ENCODE peak calls at places on chromosomes 6 and 20, in six cellular contexts. V is HepG2, B is GM12878, K is fibroblast of lung, J is PC-9, D is H1. E is an unnamed sample.

GRCh38 chr6:87731818-87732661 is 30.0 kb upstream of the AKIRIN2 start:
- DNase-seq in V (peak), B (peak), K (peak), J (peak), D (no peak), E (peak)

GRCh38 chr6:154782245-154782644 is 49.0 kb downstream of the SCAF8 start:
- DNase-seq in V (no peak), B (no peak), K (no peak), J (no peak), D (no peak), E (no peak)

GRCh38 chr6:43076928-43077809 is 1.1 kb downstream of the PTK7 start:
- DNase-seq in V (peak), B (no peak), K (peak), J (peak), D (no peak), E (peak)

GRCh38 chr6:72861935-72862432 is 240.1 kb downstream of the KCNQ5 start:
- DNase-seq in V (no peak), B (peak), K (peak), J (no peak), D (no peak), E (peak)

GRCh38 chr20:50519036-50519780 is 9.0 kb downstream of the PTPN1 start:
- DNase-seq in V (no peak), B (no peak), K (no peak), J (no peak), D (no peak), E (no peak)

GRCh38 chr20:35207950-35208611 is 18.4 kb upstream of the MMP24 start:
- DNase-seq in V (peak), B (peak), K (peak), J (peak), D (no peak), E (peak)

GRCh38 chr6:50145125-50145524 is 95.4 kb upstream of the DEFB112 start:
- DNase-seq in V (peak), B (no peak), K (no peak), J (no peak), D (no peak), E (no peak)

GRCh38 chr6:14584450-14584849 is 466.9 kb downstream of the CD83 start:
- DNase-seq in V (no peak), B (no peak), K (peak), J (no peak), D (no peak), E (no peak)

GRCh38 chr6:133938533-133938932 is 14.5 kb upstream of the TBPL1 start:
- DNase-seq in V (no peak), B (no peak), K (no peak), J (no peak), D (no peak), E (no peak)

GRCh38 chr20:62359491-62360121 is 7.5 kb downstream of the LAMA5 start:
- DNase-seq in V (no peak), B (no peak), K (peak), J (peak), D (no peak), E (no peak)

DNA sequence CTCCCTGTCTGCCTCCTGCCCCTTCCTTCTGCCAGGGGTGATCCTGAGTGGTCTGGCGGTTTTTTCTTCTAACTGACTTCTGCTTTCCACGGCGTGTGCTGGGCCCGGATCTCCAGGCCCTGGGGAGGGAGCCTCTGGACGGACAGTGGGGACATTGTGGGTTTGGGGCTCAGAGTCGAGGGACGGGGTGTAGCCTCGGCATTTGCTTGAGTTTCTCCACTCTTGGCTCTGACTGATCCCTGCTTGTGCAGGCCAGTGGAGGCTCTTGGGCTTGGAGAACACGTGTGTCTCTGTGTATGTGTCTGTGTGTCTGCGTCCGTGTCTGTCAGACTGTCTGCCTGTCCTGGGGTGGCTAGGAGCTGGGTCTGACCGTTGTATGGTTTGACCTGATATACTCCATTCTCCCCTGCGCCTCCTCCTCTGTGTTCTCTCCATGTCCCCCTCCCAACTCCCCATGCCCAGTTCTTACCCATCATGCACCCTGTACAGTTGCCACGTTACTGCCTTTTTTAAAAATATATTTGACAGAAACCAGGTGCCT is 10.2 kb downstream of the SLC29A1 start:
- DNase-seq in V (no peak), B (no peak), K (no peak), J (no peak), D (no peak), E (no peak)
- H2AFZ ChIP-seq in V (no peak), B (no peak), K (no peak), J (no peak), D (no peak), E (no peak)

GRCh38 chr20:3740600-3741301 is 8.3 kb downstream of the HSPA12B start:
- DNase-seq in V (no peak), B (no peak), K (no peak), J (no peak), D (no peak), E (no peak)

GRCh38 chr20:3741846-3742458 is 9.5 kb downstream of the HSPA12B start:
- DNase-seq in V (no peak), B (no peak), K (no peak), J (no peak), D (no peak), E (no peak)

GRCh38 chr20:3739926-3740599 is 7.6 kb downstream of the HSPA12B start:
- DNase-seq in V (peak), B (no peak), K (no peak), J (no peak), D (no peak), E (no peak)

GRCh38 chr20:3738109-3739053 is 5.9 kb downstream of the HSPA12B start:
- DNase-seq in V (peak), B (no peak), K (no peak), J (no peak), D (no peak), E (no peak)

DNA sequence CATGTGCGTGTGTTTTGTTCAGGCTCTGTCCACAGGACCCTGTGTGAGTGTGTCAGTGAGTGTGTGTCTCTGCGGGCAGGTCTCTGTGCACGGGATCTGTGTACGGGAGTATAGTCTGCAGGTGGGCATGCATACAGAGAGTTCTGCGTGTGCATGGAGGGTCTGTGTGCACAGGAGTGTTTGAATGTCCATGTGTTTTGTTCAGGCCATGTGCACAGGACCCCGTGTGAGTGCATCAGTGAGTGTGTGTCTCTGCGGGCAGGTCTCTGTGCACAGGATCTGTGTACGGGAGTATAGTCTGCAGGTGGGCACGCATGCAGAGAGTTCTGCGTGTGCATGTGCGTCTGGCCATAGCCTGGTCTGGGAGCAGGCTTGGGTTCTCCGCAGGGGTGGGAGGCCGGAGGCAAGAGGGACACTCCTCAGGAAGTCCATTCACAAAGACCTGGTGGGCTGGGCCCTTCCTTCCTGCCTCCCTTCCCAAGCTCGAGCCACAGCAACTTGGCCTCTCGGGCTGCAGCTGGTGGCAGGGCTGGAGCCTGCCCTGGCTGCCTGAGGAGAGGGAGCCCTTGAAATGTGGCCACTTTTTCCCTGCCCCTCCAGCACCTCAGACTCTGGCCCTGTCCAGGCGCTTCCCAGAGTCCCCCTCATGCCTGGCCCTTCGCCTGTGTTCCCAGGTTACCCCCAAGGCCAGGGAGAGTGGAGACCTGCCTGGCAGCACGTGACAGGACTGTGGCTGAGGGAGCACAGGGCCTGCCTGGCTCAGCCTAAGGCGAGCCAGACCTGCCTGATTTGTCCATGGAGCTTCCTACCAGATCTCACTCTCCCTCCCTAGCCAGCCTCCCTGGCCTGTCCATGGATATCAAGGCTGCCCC is 6.8 kb downstream of the HSPA12B start:
- DNase-seq in V (no peak), B (no peak), K (no peak), J (no peak), D (no peak), E (no peak)
- H2AFZ ChIP-seq in V (peak), B (no peak), K (no peak), J (no peak), D (no peak), E (no peak)

DNA sequence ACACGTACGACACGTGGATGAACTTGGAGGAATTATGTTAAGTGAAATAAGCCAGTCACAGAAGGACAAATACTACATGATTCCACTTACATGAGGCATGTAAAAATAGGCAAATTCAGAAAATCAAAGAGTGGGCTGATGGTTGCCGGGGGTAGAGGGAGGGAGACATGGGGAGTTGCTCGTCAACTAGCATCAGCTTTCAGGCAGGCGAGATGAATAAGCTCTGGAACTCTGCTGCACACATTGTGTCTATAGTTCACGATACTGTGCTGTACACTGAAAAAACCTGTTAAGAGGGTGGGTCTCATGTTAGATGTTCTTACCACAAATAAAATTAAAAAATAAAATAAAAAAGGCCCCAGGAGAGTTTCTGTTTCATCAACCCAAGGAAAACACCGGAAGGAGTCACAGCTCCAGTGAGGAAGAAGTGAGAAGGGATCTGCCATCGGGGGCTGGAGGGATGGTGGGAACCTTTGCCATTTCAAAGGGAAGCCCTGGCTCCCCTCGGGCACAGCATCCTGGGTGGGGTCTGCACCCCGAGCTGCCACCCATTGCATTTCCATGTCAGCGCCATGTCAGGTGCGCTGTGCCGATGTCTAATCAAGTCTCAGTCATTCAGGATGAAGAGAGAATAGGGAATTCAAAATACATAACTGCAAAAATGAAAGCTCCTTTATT is 98.3 kb downstream of the SLC22A23 start:
- DNase-seq in V (no peak), B (no peak), K (no peak), J (no peak), D (no peak), E (no peak)
- H2AFZ ChIP-seq in V (no peak), B (no peak), K (no peak), J (no peak), D (no peak), E (no peak)

DNA sequence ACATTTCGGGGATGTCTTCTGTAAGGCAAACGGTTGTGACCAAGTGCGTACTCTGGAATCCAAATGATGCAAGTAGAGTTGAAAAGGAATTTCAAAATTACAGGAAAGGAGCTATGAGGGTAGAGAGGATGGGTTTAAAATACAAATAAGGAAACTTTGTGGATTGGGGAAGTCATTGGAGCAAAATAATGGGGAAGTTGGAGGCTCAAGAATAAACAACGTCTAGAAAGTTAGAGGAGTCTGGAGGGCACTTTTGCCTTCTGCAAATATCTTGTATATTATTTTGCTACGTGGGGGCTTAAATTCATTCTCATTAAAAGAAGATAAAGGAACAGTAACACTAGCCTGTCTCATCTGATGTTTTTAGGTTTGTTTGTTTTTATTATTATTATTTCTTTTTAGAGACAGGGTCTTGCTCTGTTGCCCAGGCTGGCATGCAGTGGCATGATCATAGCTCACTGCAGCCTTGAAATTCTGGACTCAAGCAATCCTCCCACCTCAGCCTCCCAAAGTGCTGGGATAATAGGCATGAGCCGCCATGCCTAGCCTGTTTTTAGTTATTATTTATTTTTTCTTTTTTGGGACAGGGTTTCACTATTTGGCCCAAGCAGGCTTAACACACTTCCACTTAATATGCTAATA is 55.0 kb upstream of the TNFAIP3 start:
- DNase-seq in V (no peak), B (no peak), K (no peak), J (no peak), D (no peak), E (no peak)
- H2AFZ ChIP-seq in V (no peak), B (peak), K (no peak), J (peak), D (no peak), E (no peak)